ENCODE peak calls at places on chromosomes 12 and 14, in five cellular contexts. One of them, this sample, is unnamed. For H3K4me1, the result is how much of the 10 kb centered on the place peaks cover.

GRCh38 chr14:28785096-28785952 is 18.7 kb downstream of the FOXG1 start:
- DNase-seq in mammary epithelial cell: no peak
- DNase-seq in PC-3: no peak
- DNase-seq in GM23248: peak
- DNase-seq in CD8-positive, alpha-beta memory T cell: no peak
- DNase-seq in this sample: no peak

GRCh38 chr12:57586832-57587429 is 4.1 kb upstream of the PIP4K2C start:
- DNase-seq in mammary epithelial cell: no peak
- DNase-seq in PC-3: no peak
- DNase-seq in GM23248: no peak
- DNase-seq in CD8-positive, alpha-beta memory T cell: no peak
- DNase-seq in this sample: no peak

GRCh38 chr12:108839011-108839889 is 18.1 kb downstream of the SSH1 start:
- DNase-seq in mammary epithelial cell: peak
- DNase-seq in PC-3: no peak
- DNase-seq in GM23248: peak
- DNase-seq in CD8-positive, alpha-beta memory T cell: peak
- DNase-seq in this sample: no peak

GRCh38 chr14:52015411-52016030 is 26.2 kb downstream of the RTRAF start:
- DNase-seq in mammary epithelial cell: no peak
- DNase-seq in PC-3: peak
- DNase-seq in GM23248: peak
- DNase-seq in CD8-positive, alpha-beta memory T cell: no peak
- DNase-seq in this sample: no peak

GRCh38 chr12:46442239-46442638 is 69.7 kb upstream of the SLC38A2 start:
- DNase-seq in mammary epithelial cell: peak
- DNase-seq in PC-3: peak
- DNase-seq in GM23248: peak
- DNase-seq in CD8-positive, alpha-beta memory T cell: no peak
- DNase-seq in this sample: no peak

GRCh38 chr14:65585216-65585615 is 172.7 kb downstream of the FUT8 start:
- DNase-seq in mammary epithelial cell: no peak
- DNase-seq in PC-3: peak
- DNase-seq in GM23248: no peak
- DNase-seq in CD8-positive, alpha-beta memory T cell: no peak
- DNase-seq in this sample: no peak

GRCh38 chr14:36521598-36522345 is 1.7 kb upstream of the NKX2-1 start:
- DNase-seq in mammary epithelial cell: no peak
- DNase-seq in PC-3: no peak
- DNase-seq in GM23248: no peak
- DNase-seq in CD8-positive, alpha-beta memory T cell: no peak
- DNase-seq in this sample: no peak

GRCh38 chr14:60266021-60266937 is 17.3 kb downstream of the PPM1A start:
- DNase-seq in mammary epithelial cell: peak
- DNase-seq in PC-3: peak
- DNase-seq in GM23248: peak
- DNase-seq in CD8-positive, alpha-beta memory T cell: no peak
- DNase-seq in this sample: no peak

GRCh38 chr12:16605666-16606116 is 271 bp downstream of the LMO3 start:
- DNase-seq in mammary epithelial cell: peak
- DNase-seq in PC-3: peak
- DNase-seq in GM23248: peak
- DNase-seq in CD8-positive, alpha-beta memory T cell: no peak
- DNase-seq in this sample: peak

GRCh38 chr12:38906482-38907170 is 1.2 kb upstream of the CPNE8 start:
- DNase-seq in mammary epithelial cell: peak
- DNase-seq in PC-3: peak
- DNase-seq in GM23248: peak
- DNase-seq in CD8-positive, alpha-beta memory T cell: peak
- DNase-seq in this sample: peak

GRCh38 chr14:56118611-56119181 is 485 bp downstream of the PELI2 start:
- DNase-seq in mammary epithelial cell: no peak
- DNase-seq in PC-3: no peak
- DNase-seq in GM23248: peak
- DNase-seq in CD8-positive, alpha-beta memory T cell: peak
- DNase-seq in this sample: no peak

GRCh38 chr12:44774815-44775411 is 101.2 kb downstream of the NELL2 start:
- DNase-seq in mammary epithelial cell: peak
- DNase-seq in PC-3: peak
- DNase-seq in GM23248: peak
- DNase-seq in CD8-positive, alpha-beta memory T cell: peak
- DNase-seq in this sample: no peak

GRCh38 chr12:24228980-24229730 is 279.7 kb upstream of the SOX5 start:
- DNase-seq in mammary epithelial cell: no peak
- DNase-seq in PC-3: no peak
- DNase-seq in GM23248: no peak
- DNase-seq in CD8-positive, alpha-beta memory T cell: no peak
- DNase-seq in this sample: no peak

GRCh38 chr14:105197274-105197673 is 16.2 kb upstream of the NUDT14 start:
- DNase-seq in mammary epithelial cell: peak
- DNase-seq in PC-3: peak
- DNase-seq in GM23248: peak
- DNase-seq in CD8-positive, alpha-beta memory T cell: no peak
- DNase-seq in this sample: no peak

GRCh38 chr12:87768884-87769283 is 260.3 kb downstream of the C12orf50 start:
- DNase-seq in mammary epithelial cell: no peak
- DNase-seq in PC-3: no peak
- DNase-seq in GM23248: no peak
- DNase-seq in CD8-positive, alpha-beta memory T cell: no peak
- DNase-seq in this sample: no peak

GRCh38 chr12:64534672-64535199 is 75.6 kb upstream of the RASSF3 start:
- DNase-seq in mammary epithelial cell: no peak
- DNase-seq in PC-3: no peak
- DNase-seq in GM23248: no peak
- DNase-seq in CD8-positive, alpha-beta memory T cell: no peak
- DNase-seq in this sample: no peak

GRCh38 chr12:40238221-40238902 is 13.6 kb downstream of the LRRK2 start:
- DNase-seq in mammary epithelial cell: peak
- DNase-seq in PC-3: no peak
- DNase-seq in GM23248: peak
- DNase-seq in CD8-positive, alpha-beta memory T cell: no peak
- DNase-seq in this sample: no peak

GRCh38 chr14:81436296-81437138 is 36.4 kb upstream of the STON2 start:
- DNase-seq in mammary epithelial cell: peak
- DNase-seq in PC-3: peak
- DNase-seq in GM23248: peak
- DNase-seq in CD8-positive, alpha-beta memory T cell: no peak
- DNase-seq in this sample: peak

GRCh38 chr12:6294533-6295186 is 15.8 kb upstream of the PLEKHG6 start:
- DNase-seq in mammary epithelial cell: no peak
- DNase-seq in PC-3: no peak
- DNase-seq in GM23248: peak
- DNase-seq in CD8-positive, alpha-beta memory T cell: no peak
- DNase-seq in this sample: no peak

GRCh38 chr12:23810327-23810902 is 139.1 kb downstream of the SOX5 start:
- DNase-seq in mammary epithelial cell: no peak
- DNase-seq in PC-3: no peak
- DNase-seq in GM23248: no peak
- DNase-seq in CD8-positive, alpha-beta memory T cell: no peak
- DNase-seq in this sample: no peak

GRCh38 chr14:24310387-24310665 is 386 bp downstream of the LTB4R2 start:
- DNase-seq in mammary epithelial cell: no peak
- DNase-seq in PC-3: no peak
- DNase-seq in GM23248: no peak
- DNase-seq in CD8-positive, alpha-beta memory T cell: no peak
- DNase-seq in this sample: no peak

GRCh38 chr14:23078692-23079116 is 16.2 kb downstream of the ACIN1 start:
- DNase-seq in mammary epithelial cell: peak
- DNase-seq in PC-3: peak
- DNase-seq in GM23248: peak
- DNase-seq in CD8-positive, alpha-beta memory T cell: no peak
- DNase-seq in this sample: no peak

GRCh38 chr12:1523558-1524050 is 70.8 kb downstream of the FBXL14 start:
- DNase-seq in mammary epithelial cell: no peak
- DNase-seq in PC-3: no peak
- DNase-seq in GM23248: no peak
- DNase-seq in CD8-positive, alpha-beta memory T cell: no peak
- DNase-seq in this sample: no peak

GRCh38 chr12:80373666-80374065 is 70.4 kb upstream of the PTPRQ start:
- DNase-seq in mammary epithelial cell: no peak
- DNase-seq in PC-3: no peak
- DNase-seq in GM23248: no peak
- DNase-seq in CD8-positive, alpha-beta memory T cell: no peak
- DNase-seq in this sample: no peak

GRCh38 chr12:4009979-4010704 is 136.9 kb upstream of the PARP11 start:
- DNase-seq in mammary epithelial cell: no peak
- DNase-seq in PC-3: no peak
- DNase-seq in GM23248: no peak
- DNase-seq in CD8-positive, alpha-beta memory T cell: no peak
- DNase-seq in this sample: no peak
- H3K4me1 ChIP-seq in mammary epithelial cell: under half
- H3K4me1 ChIP-seq in PC-3: under half
- H3K4me1 ChIP-seq in GM23248: under half
- H3K4me1 ChIP-seq in CD8-positive, alpha-beta memory T cell: under half
- H3K4me1 ChIP-seq in this sample: under half

DNA sequence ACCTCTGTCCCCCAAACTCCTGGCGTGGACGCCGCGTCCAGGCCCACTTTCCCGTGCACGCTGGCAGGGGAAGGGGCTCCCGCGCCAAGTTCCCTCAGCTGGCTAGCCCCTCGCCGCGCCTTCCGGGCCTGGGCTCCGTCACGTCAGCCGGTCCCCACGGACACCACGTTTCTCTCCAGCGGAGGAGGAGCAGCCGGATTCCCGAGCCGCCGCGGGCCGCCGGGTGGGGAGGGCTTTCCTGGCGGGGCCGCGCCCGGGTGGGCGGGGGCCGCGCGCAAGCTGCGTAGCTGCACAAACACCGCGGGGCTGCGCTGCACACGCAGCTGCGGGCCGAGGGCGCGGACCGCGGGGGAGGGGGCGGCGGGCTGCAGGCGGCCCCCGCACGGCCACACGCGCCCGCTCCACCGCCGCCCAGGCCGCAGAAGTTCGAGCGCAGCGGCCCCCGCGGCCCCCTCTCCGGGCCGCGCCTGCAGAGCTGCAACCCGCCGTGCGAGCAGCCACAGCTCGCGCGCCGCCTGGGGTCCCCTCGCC is 45.1 kb upstream of the PNMA1 start:
- DNase-seq in mammary epithelial cell: no peak
- DNase-seq in PC-3: peak
- DNase-seq in GM23248: peak
- DNase-seq in CD8-positive, alpha-beta memory T cell: peak
- DNase-seq in this sample: peak
- H3K4me1 ChIP-seq in mammary epithelial cell: under half
- H3K4me1 ChIP-seq in PC-3: half or more
- H3K4me1 ChIP-seq in GM23248: under half
- H3K4me1 ChIP-seq in CD8-positive, alpha-beta memory T cell: half or more
- H3K4me1 ChIP-seq in this sample: under half

DNA sequence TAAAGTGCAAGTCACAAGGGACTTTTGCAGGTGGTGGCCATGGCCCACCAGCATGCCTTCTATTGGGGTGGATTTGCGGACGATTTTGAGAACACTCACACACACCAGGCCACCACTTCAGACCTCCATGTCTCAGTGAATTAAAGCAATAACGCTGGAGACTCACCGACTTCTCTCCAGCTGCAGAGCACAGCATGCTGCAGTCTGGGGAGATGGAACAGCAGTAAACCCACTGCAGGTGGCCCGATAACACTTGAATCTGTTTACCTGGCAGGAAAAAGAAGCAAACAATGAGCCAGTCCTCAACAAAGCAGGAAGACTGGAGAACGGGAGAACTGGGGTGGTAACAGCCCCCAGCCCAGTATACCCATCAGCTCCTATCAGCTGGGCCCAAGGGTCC is 21.6 kb downstream of the RFC5 start:
- DNase-seq in mammary epithelial cell: no peak
- DNase-seq in PC-3: no peak
- DNase-seq in GM23248: no peak
- DNase-seq in CD8-positive, alpha-beta memory T cell: no peak
- DNase-seq in this sample: no peak
- H3K4me1 ChIP-seq in mammary epithelial cell: under half
- H3K4me1 ChIP-seq in PC-3: under half
- H3K4me1 ChIP-seq in GM23248: under half
- H3K4me1 ChIP-seq in CD8-positive, alpha-beta memory T cell: under half
- H3K4me1 ChIP-seq in this sample: under half

DNA sequence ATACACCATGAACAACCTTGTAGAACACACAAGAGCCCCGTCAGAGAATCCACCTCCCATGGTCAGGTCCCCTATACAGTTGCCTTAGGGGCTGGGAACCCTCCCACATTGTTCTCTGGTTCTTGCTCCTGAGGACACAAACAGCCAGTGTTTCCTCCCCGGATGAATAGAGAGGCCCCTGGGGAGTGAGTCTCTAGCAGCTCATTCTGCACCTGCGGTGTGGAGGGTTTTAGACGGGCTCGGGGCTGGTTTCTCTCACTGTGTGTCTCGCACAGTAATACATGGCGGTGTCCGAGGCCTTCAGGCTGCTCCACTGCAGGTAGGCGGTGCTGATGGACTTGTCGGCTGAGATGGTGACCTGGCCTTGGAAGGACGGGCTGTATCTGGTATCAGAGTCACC is 1052.1 kb downstream of the TMEM121 start:
- DNase-seq in mammary epithelial cell: no peak
- DNase-seq in PC-3: no peak
- DNase-seq in GM23248: no peak
- DNase-seq in CD8-positive, alpha-beta memory T cell: no peak
- DNase-seq in this sample: no peak
- H3K4me1 ChIP-seq in mammary epithelial cell: under half
- H3K4me1 ChIP-seq in PC-3: under half
- H3K4me1 ChIP-seq in GM23248: under half
- H3K4me1 ChIP-seq in CD8-positive, alpha-beta memory T cell: under half
- H3K4me1 ChIP-seq in this sample: under half

GRCh38 chr12:120831648-120832267 is 72.4 kb downstream of the SPPL3 start:
- DNase-seq in mammary epithelial cell: no peak
- DNase-seq in PC-3: no peak
- DNase-seq in GM23248: no peak
- DNase-seq in CD8-positive, alpha-beta memory T cell: no peak
- DNase-seq in this sample: no peak

GRCh38 chr12:120833849-120834248 is 70.3 kb downstream of the SPPL3 start:
- DNase-seq in mammary epithelial cell: no peak
- DNase-seq in PC-3: no peak
- DNase-seq in GM23248: peak
- DNase-seq in CD8-positive, alpha-beta memory T cell: no peak
- DNase-seq in this sample: peak

GRCh38 chr12:120830052-120830940 is 73.9 kb downstream of the SPPL3 start:
- DNase-seq in mammary epithelial cell: no peak
- DNase-seq in PC-3: no peak
- DNase-seq in GM23248: peak
- DNase-seq in CD8-positive, alpha-beta memory T cell: no peak
- DNase-seq in this sample: no peak

GRCh38 chr12:120834489-120835303 is 69.5 kb downstream of the SPPL3 start:
- DNase-seq in mammary epithelial cell: no peak
- DNase-seq in PC-3: no peak
- DNase-seq in GM23248: no peak
- DNase-seq in CD8-positive, alpha-beta memory T cell: no peak
- DNase-seq in this sample: peak

DNA sequence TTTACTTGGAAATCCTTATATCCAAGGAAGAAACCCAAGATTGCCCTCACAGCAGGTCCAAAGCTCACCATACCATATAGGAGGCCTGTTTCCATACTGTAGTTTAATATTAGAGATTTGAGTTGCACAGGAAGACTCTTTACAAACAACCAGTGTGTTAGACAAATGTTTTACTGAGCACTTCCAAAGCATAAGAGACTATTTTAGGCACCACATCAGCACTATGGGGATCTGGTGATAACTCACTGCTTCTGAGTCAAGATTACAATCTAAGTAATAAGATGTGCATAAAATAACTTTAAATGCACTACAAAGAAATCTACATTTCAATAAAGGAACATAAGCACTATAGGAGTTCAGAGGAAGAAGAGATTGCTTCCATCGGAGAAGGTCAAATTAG is 71.4 kb downstream of the SPPL3 start:
- DNase-seq in mammary epithelial cell: no peak
- DNase-seq in PC-3: no peak
- DNase-seq in GM23248: no peak
- DNase-seq in CD8-positive, alpha-beta memory T cell: no peak
- DNase-seq in this sample: no peak
- H3K4me1 ChIP-seq in mammary epithelial cell: under half
- H3K4me1 ChIP-seq in PC-3: under half
- H3K4me1 ChIP-seq in GM23248: under half
- H3K4me1 ChIP-seq in CD8-positive, alpha-beta memory T cell: half or more
- H3K4me1 ChIP-seq in this sample: half or more

GRCh38 chr12:123064356-123064755 is 83.9 kb downstream of the ARL6IP4 start:
- DNase-seq in mammary epithelial cell: no peak
- DNase-seq in PC-3: no peak
- DNase-seq in GM23248: no peak
- DNase-seq in CD8-positive, alpha-beta memory T cell: no peak
- DNase-seq in this sample: no peak
- H3K4me1 ChIP-seq in mammary epithelial cell: under half
- H3K4me1 ChIP-seq in PC-3: under half
- H3K4me1 ChIP-seq in GM23248: under half
- H3K4me1 ChIP-seq in CD8-positive, alpha-beta memory T cell: under half
- H3K4me1 ChIP-seq in this sample: under half